ENCODE peak calls at places on chromosomes 12 and 14, in ten cellular contexts. P, A, T, X, L, V, Y, Z, C and U are unnamed samples.

GRCh38 chr14:30496852-30497251 is 62.1 kb upstream of the G2E3 start:
- DNase-seq in P (no peak), A (no peak), T (no peak), X (no peak), L (no peak), V (no peak), Y (no peak), Z (no peak), C (no peak), U (no peak)

GRCh38 chr14:25042362-25043299 is 7.3 kb downstream of the STXBP6 start:
- DNase-seq in P (no peak), A (no peak), T (no peak), X (peak), L (no peak), V (no peak), Y (peak), Z (peak), C (peak), U (peak)

GRCh38 chr12:130428116-130428515 is 90.4 kb downstream of the PIWIL1 start:
- DNase-seq in P (no peak), A (no peak), T (no peak), X (no peak), L (no peak), V (no peak), Y (no peak), Z (no peak), C (no peak), U (no peak)

GRCh38 chr12:120265483-120266179 is at the start of gene PXN:
- DNase-seq in P (peak), A (peak), T (peak), X (peak), L (peak), V (peak), Y (peak), Z (peak), C (peak), U (peak)

GRCh38 chr12:13211191-13211858 is 14.8 kb downstream of the EMP1 start:
- DNase-seq in P (no peak), A (no peak), T (no peak), X (peak), L (no peak), V (no peak), Y (peak), Z (no peak), C (peak), U (peak)

GRCh38 chr12:7959278-7960063 is 23.5 kb upstream of the SLC2A3 start:
- DNase-seq in P (no peak), A (no peak), T (no peak), X (peak), L (peak), V (peak), Y (peak), Z (peak), C (peak), U (peak)

GRCh38 chr12:132402831-132403416 is 73.5 kb upstream of the GALNT9 start:
- DNase-seq in P (no peak), A (no peak), T (no peak), X (no peak), L (no peak), V (no peak), Y (no peak), Z (no peak), C (no peak), U (no peak)

GRCh38 chr12:129381717-129382116 is 522.1 kb downstream of the TMEM132D start:
- DNase-seq in P (no peak), A (no peak), T (no peak), X (no peak), L (no peak), V (no peak), Y (no peak), Z (no peak), C (no peak), U (no peak)

GRCh38 chr14:26765768-26766550 is 168.1 kb upstream of the NOVA1 start:
- DNase-seq in P (no peak), A (no peak), T (no peak), X (peak), L (no peak), V (no peak), Y (peak), Z (peak), C (peak), U (peak)

GRCh38 chr12:57276935-57277563 is 26.1 kb upstream of the STAC3 start:
- DNase-seq in P (peak), A (peak), T (no peak), X (peak), L (peak), V (no peak), Y (peak), Z (peak), C (peak), U (peak)

GRCh38 chr12:78241472-78241871 is 410.8 kb downstream of the NAV3 start:
- DNase-seq in P (no peak), A (no peak), T (no peak), X (no peak), L (no peak), V (no peak), Y (no peak), Z (no peak), C (no peak), U (no peak)

GRCh38 chr12:65603428-65604351 is 220.6 kb upstream of the HMGA2 start:
- DNase-seq in P (peak), A (peak), T (peak), X (peak), L (no peak), V (no peak), Y (peak), Z (peak), C (peak), U (peak)

GRCh38 chr14:93546642-93547041 is 115.9 kb downstream of the UNC79 start:
- DNase-seq in P (no peak), A (no peak), T (no peak), X (no peak), L (no peak), V (no peak), Y (no peak), Z (no peak), C (no peak), U (no peak)

GRCh38 chr12:26124491-26125450 is at the start of gene BHLHE41:
- DNase-seq in P (peak), A (no peak), T (peak), X (peak), L (peak), V (peak), Y (peak), Z (peak), C (peak), U (peak)

GRCh38 chr12:84727964-84728363 is 184.6 kb downstream of the SLC6A15 start:
- DNase-seq in P (no peak), A (no peak), T (no peak), X (peak), L (peak), V (no peak), Y (no peak), Z (no peak), C (peak), U (no peak)

GRCh38 chr12:50120521-50120920 is 8.5 kb downstream of the COX14 start:
- DNase-seq in P (no peak), A (no peak), T (no peak), X (no peak), L (no peak), V (no peak), Y (no peak), Z (no peak), C (no peak), U (no peak)

GRCh38 chr12:89481218-89481914 is 43.2 kb downstream of the GALNT4 start:
- DNase-seq in P (no peak), A (no peak), T (no peak), X (no peak), L (no peak), V (no peak), Y (peak), Z (peak), C (no peak), U (no peak)

GRCh38 chr12:97375310-97375709 is 87.3 kb upstream of the RMST start:
- DNase-seq in P (no peak), A (no peak), T (no peak), X (no peak), L (no peak), V (peak), Y (no peak), Z (no peak), C (no peak), U (no peak)

GRCh38 chr12:85866929-85867776 is 6.9 kb upstream of the NTS start:
- DNase-seq in P (peak), A (peak), T (no peak), X (peak), L (peak), V (peak), Y (peak), Z (peak), C (peak), U (peak)

GRCh38 chr14:103628684-103629502 is at the start of gene KLC1:
- DNase-seq in P (peak), A (peak), T (peak), X (peak), L (peak), V (peak), Y (peak), Z (peak), C (peak), U (peak)

GRCh38 chr14:33941727-33942126 is 9.1 kb downstream of the EGLN3 start:
- DNase-seq in P (no peak), A (no peak), T (no peak), X (no peak), L (no peak), V (no peak), Y (no peak), Z (no peak), C (no peak), U (no peak)

GRCh38 chr12:50678650-50679049 is 85.3 kb upstream of the ATF1 start:
- DNase-seq in P (no peak), A (no peak), T (no peak), X (no peak), L (no peak), V (no peak), Y (no peak), Z (no peak), C (no peak), U (no peak)

GRCh38 chr14:58426819-58427288 is 477 bp downstream of the TIMM9 start:
- DNase-seq in P (peak), A (no peak), T (peak), X (no peak), L (peak), V (peak), Y (peak), Z (peak), C (peak), U (peak)

GRCh38 chr12:4959381-4959780 is 49.7 kb downstream of the KCNA1 start:
- DNase-seq in P (no peak), A (no peak), T (no peak), X (no peak), L (no peak), V (no peak), Y (no peak), Z (no peak), C (no peak), U (no peak)

GRCh38 chr14:77140343-77140936 is 1.2 kb downstream of the ZDHHC22 start:
- DNase-seq in P (no peak), A (no peak), T (no peak), X (no peak), L (no peak), V (no peak), Y (no peak), Z (no peak), C (peak), U (no peak)

GRCh38 chr14:102579696-102580551 is 12.5 kb upstream of the RCOR1 start:
- DNase-seq in P (no peak), A (no peak), T (peak), X (peak), L (no peak), V (no peak), Y (peak), Z (peak), C (peak), U (peak)

GRCh38 chr12:76032043-76032981 is 736 bp upstream of the PHLDA1 start:
- DNase-seq in P (peak), A (no peak), T (peak), X (peak), L (peak), V (peak), Y (peak), Z (peak), C (peak), U (peak)

GRCh38 chr12:88544991-88545684 is 35.1 kb downstream of the KITLG start:
- DNase-seq in P (no peak), A (no peak), T (no peak), X (no peak), L (no peak), V (no peak), Y (peak), Z (peak), C (peak), U (peak)

GRCh38 chr12:94640134-94640928 is 10.0 kb downstream of the TMCC3 start:
- DNase-seq in P (no peak), A (no peak), T (no peak), X (peak), L (peak), V (peak), Y (peak), Z (peak), C (peak), U (peak)

GRCh38 chr12:52975204-52975603 is 26.3 kb downstream of the KRT18 start:
- DNase-seq in P (no peak), A (no peak), T (no peak), X (no peak), L (no peak), V (no peak), Y (peak), Z (peak), C (peak), U (peak)

GRCh38 chr14:22227084-22227483 is 361.9 kb downstream of the DAD1 start:
- DNase-seq in P (no peak), A (no peak), T (no peak), X (no peak), L (no peak), V (no peak), Y (no peak), Z (no peak), C (no peak), U (no peak)

GRCh38 chr14:22225526-22226133 is 363.4 kb downstream of the DAD1 start:
- DNase-seq in P (no peak), A (no peak), T (no peak), X (peak), L (no peak), V (no peak), Y (peak), Z (no peak), C (peak), U (peak)

GRCh38 chr14:22231022-22231421 is 358.0 kb downstream of the DAD1 start:
- DNase-seq in P (no peak), A (no peak), T (no peak), X (no peak), L (no peak), V (no peak), Y (no peak), Z (no peak), C (no peak), U (no peak)

GRCh38 chr14:22230517-22230916 is 358.5 kb downstream of the DAD1 start:
- DNase-seq in P (no peak), A (no peak), T (no peak), X (no peak), L (no peak), V (no peak), Y (no peak), Z (no peak), C (no peak), U (no peak)

GRCh38 chr14:22226381-22226780 is 362.6 kb downstream of the DAD1 start:
- DNase-seq in P (no peak), A (no peak), T (no peak), X (no peak), L (no peak), V (peak), Y (no peak), Z (no peak), C (peak), U (peak)
- TF ChIP-seq CTCF in P (peak), A (peak), T (no peak), X (peak), L (peak), V (peak), Y (no peak), Z (no peak), C (peak), U (no peak)

DNA sequence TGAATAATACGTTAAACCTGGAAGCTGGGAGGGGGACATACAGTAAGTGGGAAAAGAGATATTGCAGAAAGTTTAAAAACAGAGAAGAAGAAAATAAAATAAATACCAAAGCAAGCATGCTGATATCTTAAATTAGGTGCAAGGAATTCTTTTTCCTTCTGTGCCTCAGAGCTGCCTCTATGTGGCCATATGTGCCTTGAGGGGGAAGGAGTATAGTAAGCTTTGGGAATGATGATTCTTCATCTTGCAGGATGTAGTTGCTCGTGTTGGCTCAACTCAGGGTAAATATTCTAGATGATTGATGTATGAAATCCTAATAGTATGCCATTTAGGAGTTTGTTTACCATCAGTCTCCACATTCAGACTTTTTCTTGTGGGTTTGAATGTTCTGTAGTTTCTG is 251.4 kb downstream of the RGS6 start:
- DNase-seq in P (no peak), A (no peak), T (no peak), X (no peak), L (no peak), V (no peak), Y (no peak), Z (no peak), C (no peak), U (no peak)
- H3K4me3 ChIP-seq in P (no peak), A (no peak), T (no peak), X (no peak), L (no peak), V (no peak), Y (no peak), Z (no peak), C (no peak), U (no peak)

GRCh38 chr14:37150414-37150813 is 22.0 kb downstream of the SLC25A21 start:
- DNase-seq in P (peak), A (no peak), T (no peak), X (peak), L (peak), V (no peak), Y (peak), Z (peak), C (peak), U (peak)
- TF ChIP-seq CTCF in P (peak), A (peak), T (peak), X (peak), L (peak), V (peak), Y (peak), Z (peak), C (peak), U (peak)

GRCh38 chr14:61218157-61218556 is 63.0 kb downstream of the TMEM30B start:
- DNase-seq in P (no peak), A (no peak), T (no peak), X (no peak), L (no peak), V (no peak), Y (no peak), Z (no peak), C (no peak), U (no peak)
- H3K4me3 ChIP-seq in P (no peak), A (no peak), T (no peak), X (no peak), L (no peak), V (no peak), Y (no peak), Z (no peak), C (no peak), U (no peak)

GRCh38 chr14:29486132-29486531 is 441.5 kb downstream of the PRKD1 start:
- DNase-seq in P (no peak), A (no peak), T (no peak), X (no peak), L (no peak), V (no peak), Y (no peak), Z (no peak), C (no peak), U (no peak)
- TF ChIP-seq CTCF in P (no peak), A (no peak), T (no peak), X (no peak), L (no peak), V (no peak), Y (no peak), Z (no peak), C (no peak), U (peak)

DNA sequence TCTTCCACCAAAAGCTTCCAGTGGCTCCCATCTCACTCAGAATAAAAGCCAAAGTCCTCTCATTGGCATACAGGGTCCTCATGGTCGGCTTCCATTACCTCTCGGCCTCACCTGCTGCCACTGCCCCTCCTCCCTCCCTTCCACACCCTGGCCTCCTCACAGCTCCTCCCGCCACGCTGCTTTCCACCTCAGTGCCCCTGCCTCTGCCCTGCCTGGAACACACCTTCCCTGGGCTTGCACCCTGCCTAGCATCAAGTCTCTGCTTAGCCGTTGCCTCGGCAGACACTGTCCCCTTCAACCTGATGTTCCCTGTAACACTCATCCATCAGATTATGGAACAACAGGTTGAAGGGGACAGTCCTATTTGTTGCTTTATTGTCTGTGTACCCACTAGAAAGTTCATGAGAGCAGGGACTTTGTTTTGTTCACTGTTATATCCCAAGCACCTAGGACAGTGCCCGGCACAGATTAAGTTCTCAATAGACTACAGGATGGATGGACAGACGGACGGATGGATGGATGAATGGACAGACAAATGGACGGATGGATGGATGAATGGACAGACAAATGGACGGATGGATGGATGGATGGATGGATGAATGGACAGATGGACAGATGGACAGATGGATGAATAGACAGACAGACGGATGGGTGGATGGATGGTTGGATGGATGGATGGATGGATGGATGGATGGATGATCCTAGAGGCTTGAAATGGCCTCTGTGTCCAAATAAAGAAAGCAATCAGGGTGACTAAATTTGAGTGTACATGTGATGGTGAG is 14.9 kb downstream of the FIGNL2 start:
- DNase-seq in P (no peak), A (no peak), T (no peak), X (no peak), L (no peak), V (no peak), Y (no peak), Z (no peak), C (no peak), U (no peak)
- H3K4me3 ChIP-seq in P (no peak), A (no peak), T (no peak), X (no peak), L (no peak), V (no peak), Y (no peak), Z (no peak), C (no peak), U (no peak)

DNA sequence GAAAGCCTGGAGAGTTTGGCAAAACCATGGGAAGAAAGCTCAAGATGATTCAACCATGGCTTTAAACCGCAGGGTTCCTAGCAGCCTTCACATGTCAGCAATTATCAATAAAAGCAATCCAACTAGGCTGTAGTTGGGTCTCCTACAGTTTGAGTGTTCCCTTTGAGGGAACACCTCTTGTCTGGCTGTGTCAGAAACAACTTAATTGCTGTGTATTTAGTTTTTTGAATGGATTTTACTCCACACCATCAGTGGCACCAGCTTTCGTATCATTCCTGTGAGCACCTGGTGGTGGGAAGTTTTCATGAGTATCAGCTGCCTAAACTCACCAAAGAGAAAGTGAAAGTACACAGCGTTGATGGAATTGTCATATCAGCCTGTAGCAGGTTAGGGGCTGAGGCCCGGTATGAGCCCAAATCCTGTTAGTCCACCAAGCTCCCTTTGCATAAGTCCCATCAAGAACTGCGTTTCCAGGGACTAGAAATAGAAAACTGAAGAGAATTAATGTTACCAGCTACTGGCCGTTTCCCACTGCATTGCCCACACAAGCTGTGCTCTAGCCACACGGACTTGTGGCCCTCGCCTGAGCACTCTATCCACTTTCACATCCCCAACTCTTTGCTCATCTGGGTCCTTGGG is 10.9 kb upstream of the IL26 start:
- DNase-seq in P (peak), A (no peak), T (no peak), X (no peak), L (peak), V (peak), Y (no peak), Z (no peak), C (peak), U (no peak)
- TF ChIP-seq CTCF in P (no peak), A (no peak), T (no peak), X (no peak), L (no peak), V (no peak), Y (no peak), Z (no peak), C (peak), U (no peak)